ENCODE peak calls at places on chromosomes 7 and 10, in six cellular contexts. One of them, this sample, is unnamed.

GRCh38 chr7:2666130-2666529 is 21.9 kb upstream of the AMZ1 start:
- DNase-seq in occipital lobe: no peak
- DNase-seq in stimulated activated CD4-positive, alpha-beta T cell treated with anti-CD3 and anti-CD28 coated beads, Interleukin-15, amount 100 ng/mL, for 24 hours: no peak
- DNase-seq in stimulated activated naive CD8-positive, alpha-beta T cell treated with anti-CD3 and anti-CD28 coated beads, Interleukin-15, Interleukin-2, amounts not matched to agents 100 U/mL and 50 U/mL, for 24 hours: no peak
- DNase-seq in bronchial epithelial cell: no peak
- DNase-seq in NCI-H1092: no peak
- DNase-seq in this sample: no peak

GRCh38 chr10:90148121-90148855 is 446.9 kb downstream of the KIF20B start:
- DNase-seq in occipital lobe: no peak
- DNase-seq in NCI-H1092: peak
- DNase-seq in bronchial epithelial cell: peak
- DNase-seq in stimulated activated naive CD8-positive, alpha-beta T cell treated with anti-CD3 and anti-CD28 coated beads, Interleukin-15, Interleukin-2, amounts not matched to agents 100 U/mL and 50 U/mL, for 24 hours: no peak
- DNase-seq in stimulated activated CD4-positive, alpha-beta T cell treated with anti-CD3 and anti-CD28 coated beads, Interleukin-15, amount 100 ng/mL, for 24 hours: no peak
- DNase-seq in this sample: peak

GRCh38 chr10:132958886-132959295 is 16.5 kb upstream of the CFAP46 start:
- DNase-seq in stimulated activated CD4-positive, alpha-beta T cell treated with anti-CD3 and anti-CD28 coated beads, Interleukin-15, amount 100 ng/mL, for 24 hours: no peak
- DNase-seq in NCI-H1092: no peak
- DNase-seq in bronchial epithelial cell: no peak
- DNase-seq in occipital lobe: no peak
- DNase-seq in stimulated activated naive CD8-positive, alpha-beta T cell treated with anti-CD3 and anti-CD28 coated beads, Interleukin-15, Interleukin-2, amounts not matched to agents 100 U/mL and 50 U/mL, for 24 hours: no peak
- DNase-seq in this sample: no peak

GRCh38 chr7:66928388-66928787 is 7.4 kb downstream of the TMEM248 start:
- DNase-seq in bronchial epithelial cell: no peak
- DNase-seq in NCI-H1092: no peak
- DNase-seq in stimulated activated naive CD8-positive, alpha-beta T cell treated with anti-CD3 and anti-CD28 coated beads, Interleukin-15, Interleukin-2, amounts not matched to agents 100 U/mL and 50 U/mL, for 24 hours: no peak
- DNase-seq in occipital lobe: no peak
- DNase-seq in stimulated activated CD4-positive, alpha-beta T cell treated with anti-CD3 and anti-CD28 coated beads, Interleukin-15, amount 100 ng/mL, for 24 hours: no peak
- DNase-seq in this sample: no peak

GRCh38 chr7:150451097-150451793 is 815 bp downstream of the GIMAP8 start:
- DNase-seq in bronchial epithelial cell: no peak
- DNase-seq in occipital lobe: no peak
- DNase-seq in stimulated activated naive CD8-positive, alpha-beta T cell treated with anti-CD3 and anti-CD28 coated beads, Interleukin-15, Interleukin-2, amounts not matched to agents 100 U/mL and 50 U/mL, for 24 hours: peak
- DNase-seq in stimulated activated CD4-positive, alpha-beta T cell treated with anti-CD3 and anti-CD28 coated beads, Interleukin-15, amount 100 ng/mL, for 24 hours: peak
- DNase-seq in NCI-H1092: no peak
- DNase-seq in this sample: no peak

GRCh38 chr10:125056161-125057132 is 103.9 kb downstream of the CTBP2 start:
- DNase-seq in bronchial epithelial cell: no peak
- DNase-seq in occipital lobe: no peak
- DNase-seq in NCI-H1092: no peak
- DNase-seq in stimulated activated naive CD8-positive, alpha-beta T cell treated with anti-CD3 and anti-CD28 coated beads, Interleukin-15, Interleukin-2, amounts not matched to agents 100 U/mL and 50 U/mL, for 24 hours: no peak
- DNase-seq in stimulated activated CD4-positive, alpha-beta T cell treated with anti-CD3 and anti-CD28 coated beads, Interleukin-15, amount 100 ng/mL, for 24 hours: no peak
- DNase-seq in this sample: no peak

GRCh38 chr10:124736491-124737136 is 7.6 kb downstream of the FAM53B start:
- DNase-seq in occipital lobe: peak
- DNase-seq in NCI-H1092: no peak
- DNase-seq in stimulated activated CD4-positive, alpha-beta T cell treated with anti-CD3 and anti-CD28 coated beads, Interleukin-15, amount 100 ng/mL, for 24 hours: no peak
- DNase-seq in stimulated activated naive CD8-positive, alpha-beta T cell treated with anti-CD3 and anti-CD28 coated beads, Interleukin-15, Interleukin-2, amounts not matched to agents 100 U/mL and 50 U/mL, for 24 hours: no peak
- DNase-seq in bronchial epithelial cell: peak
- DNase-seq in this sample: peak

GRCh38 chr7:33745934-33746333 is 159.4 kb upstream of the BMPER start:
- DNase-seq in stimulated activated CD4-positive, alpha-beta T cell treated with anti-CD3 and anti-CD28 coated beads, Interleukin-15, amount 100 ng/mL, for 24 hours: no peak
- DNase-seq in NCI-H1092: no peak
- DNase-seq in stimulated activated naive CD8-positive, alpha-beta T cell treated with anti-CD3 and anti-CD28 coated beads, Interleukin-15, Interleukin-2, amounts not matched to agents 100 U/mL and 50 U/mL, for 24 hours: no peak
- DNase-seq in bronchial epithelial cell: peak
- DNase-seq in occipital lobe: no peak
- DNase-seq in this sample: no peak

GRCh38 chr10:44168478-44168877 is 216.4 kb downstream of the CXCL12 start:
- DNase-seq in bronchial epithelial cell: no peak
- DNase-seq in NCI-H1092: no peak
- DNase-seq in occipital lobe: no peak
- DNase-seq in stimulated activated naive CD8-positive, alpha-beta T cell treated with anti-CD3 and anti-CD28 coated beads, Interleukin-15, Interleukin-2, amounts not matched to agents 100 U/mL and 50 U/mL, for 24 hours: no peak
- DNase-seq in stimulated activated CD4-positive, alpha-beta T cell treated with anti-CD3 and anti-CD28 coated beads, Interleukin-15, amount 100 ng/mL, for 24 hours: no peak
- DNase-seq in this sample: no peak

GRCh38 chr10:29470355-29470705 is 164.4 kb downstream of the SVIL start:
- DNase-seq in stimulated activated naive CD8-positive, alpha-beta T cell treated with anti-CD3 and anti-CD28 coated beads, Interleukin-15, Interleukin-2, amounts not matched to agents 100 U/mL and 50 U/mL, for 24 hours: peak
- DNase-seq in stimulated activated CD4-positive, alpha-beta T cell treated with anti-CD3 and anti-CD28 coated beads, Interleukin-15, amount 100 ng/mL, for 24 hours: peak
- DNase-seq in occipital lobe: no peak
- DNase-seq in NCI-H1092: no peak
- DNase-seq in bronchial epithelial cell: no peak
- DNase-seq in this sample: no peak

GRCh38 chr7:22487978-22488642 is 11.9 kb downstream of the STEAP1B start:
- DNase-seq in bronchial epithelial cell: no peak
- DNase-seq in stimulated activated CD4-positive, alpha-beta T cell treated with anti-CD3 and anti-CD28 coated beads, Interleukin-15, amount 100 ng/mL, for 24 hours: no peak
- DNase-seq in occipital lobe: no peak
- DNase-seq in NCI-H1092: no peak
- DNase-seq in stimulated activated naive CD8-positive, alpha-beta T cell treated with anti-CD3 and anti-CD28 coated beads, Interleukin-15, Interleukin-2, amounts not matched to agents 100 U/mL and 50 U/mL, for 24 hours: no peak
- DNase-seq in this sample: no peak

GRCh38 chr10:122555431-122555830 is 5.1 kb upstream of the DMBT1 start:
- DNase-seq in bronchial epithelial cell: no peak
- DNase-seq in occipital lobe: no peak
- DNase-seq in NCI-H1092: no peak
- DNase-seq in stimulated activated naive CD8-positive, alpha-beta T cell treated with anti-CD3 and anti-CD28 coated beads, Interleukin-15, Interleukin-2, amounts not matched to agents 100 U/mL and 50 U/mL, for 24 hours: no peak
- DNase-seq in stimulated activated CD4-positive, alpha-beta T cell treated with anti-CD3 and anti-CD28 coated beads, Interleukin-15, amount 100 ng/mL, for 24 hours: no peak
- DNase-seq in this sample: no peak

GRCh38 chr10:1381339-1381738 is 325.2 kb downstream of the WDR37 start:
- DNase-seq in NCI-H1092: no peak
- DNase-seq in stimulated activated CD4-positive, alpha-beta T cell treated with anti-CD3 and anti-CD28 coated beads, Interleukin-15, amount 100 ng/mL, for 24 hours: no peak
- DNase-seq in bronchial epithelial cell: no peak
- DNase-seq in stimulated activated naive CD8-positive, alpha-beta T cell treated with anti-CD3 and anti-CD28 coated beads, Interleukin-15, Interleukin-2, amounts not matched to agents 100 U/mL and 50 U/mL, for 24 hours: no peak
- DNase-seq in occipital lobe: no peak
- DNase-seq in this sample: no peak

GRCh38 chr7:37957236-37957970 is 37.0 kb downstream of the EPDR1 start:
- DNase-seq in occipital lobe: no peak
- DNase-seq in bronchial epithelial cell: no peak
- DNase-seq in stimulated activated CD4-positive, alpha-beta T cell treated with anti-CD3 and anti-CD28 coated beads, Interleukin-15, amount 100 ng/mL, for 24 hours: no peak
- DNase-seq in NCI-H1092: no peak
- DNase-seq in stimulated activated naive CD8-positive, alpha-beta T cell treated with anti-CD3 and anti-CD28 coated beads, Interleukin-15, Interleukin-2, amounts not matched to agents 100 U/mL and 50 U/mL, for 24 hours: no peak
- DNase-seq in this sample: no peak

GRCh38 chr7:88115258-88116195 is 104.3 kb downstream of the SRI start:
- DNase-seq in stimulated activated CD4-positive, alpha-beta T cell treated with anti-CD3 and anti-CD28 coated beads, Interleukin-15, amount 100 ng/mL, for 24 hours: no peak
- DNase-seq in occipital lobe: no peak
- DNase-seq in bronchial epithelial cell: no peak
- DNase-seq in stimulated activated naive CD8-positive, alpha-beta T cell treated with anti-CD3 and anti-CD28 coated beads, Interleukin-15, Interleukin-2, amounts not matched to agents 100 U/mL and 50 U/mL, for 24 hours: no peak
- DNase-seq in NCI-H1092: no peak
- DNase-seq in this sample: no peak

GRCh38 chr7:518630-519428 is 817 bp downstream of the PDGFA start:
- DNase-seq in stimulated activated CD4-positive, alpha-beta T cell treated with anti-CD3 and anti-CD28 coated beads, Interleukin-15, amount 100 ng/mL, for 24 hours: peak
- DNase-seq in bronchial epithelial cell: peak
- DNase-seq in stimulated activated naive CD8-positive, alpha-beta T cell treated with anti-CD3 and anti-CD28 coated beads, Interleukin-15, Interleukin-2, amounts not matched to agents 100 U/mL and 50 U/mL, for 24 hours: peak
- DNase-seq in NCI-H1092: no peak
- DNase-seq in occipital lobe: peak
- DNase-seq in this sample: peak

GRCh38 chr7:98930464-98930863 is 52.1 kb downstream of the TRRAP start:
- DNase-seq in occipital lobe: no peak
- DNase-seq in stimulated activated naive CD8-positive, alpha-beta T cell treated with anti-CD3 and anti-CD28 coated beads, Interleukin-15, Interleukin-2, amounts not matched to agents 100 U/mL and 50 U/mL, for 24 hours: no peak
- DNase-seq in bronchial epithelial cell: no peak
- DNase-seq in stimulated activated CD4-positive, alpha-beta T cell treated with anti-CD3 and anti-CD28 coated beads, Interleukin-15, amount 100 ng/mL, for 24 hours: peak
- DNase-seq in NCI-H1092: no peak
- DNase-seq in this sample: no peak

GRCh38 chr7:101681170-101682007 is 52.3 kb upstream of the MYL10 start:
- DNase-seq in stimulated activated naive CD8-positive, alpha-beta T cell treated with anti-CD3 and anti-CD28 coated beads, Interleukin-15, Interleukin-2, amounts not matched to agents 100 U/mL and 50 U/mL, for 24 hours: no peak
- DNase-seq in stimulated activated CD4-positive, alpha-beta T cell treated with anti-CD3 and anti-CD28 coated beads, Interleukin-15, amount 100 ng/mL, for 24 hours: no peak
- DNase-seq in bronchial epithelial cell: peak
- DNase-seq in NCI-H1092: no peak
- DNase-seq in occipital lobe: peak
- DNase-seq in this sample: peak

GRCh38 chr7:86932038-86932512 is 127.4 kb downstream of the ELAPOR2 start:
- DNase-seq in bronchial epithelial cell: peak
- DNase-seq in occipital lobe: peak
- DNase-seq in stimulated activated CD4-positive, alpha-beta T cell treated with anti-CD3 and anti-CD28 coated beads, Interleukin-15, amount 100 ng/mL, for 24 hours: peak
- DNase-seq in NCI-H1092: no peak
- DNase-seq in stimulated activated naive CD8-positive, alpha-beta T cell treated with anti-CD3 and anti-CD28 coated beads, Interleukin-15, Interleukin-2, amounts not matched to agents 100 U/mL and 50 U/mL, for 24 hours: no peak
- DNase-seq in this sample: peak

GRCh38 chr10:3775671-3776551 is 9.1 kb downstream of the KLF6 start:
- DNase-seq in stimulated activated CD4-positive, alpha-beta T cell treated with anti-CD3 and anti-CD28 coated beads, Interleukin-15, amount 100 ng/mL, for 24 hours: no peak
- DNase-seq in occipital lobe: no peak
- DNase-seq in bronchial epithelial cell: peak
- DNase-seq in stimulated activated naive CD8-positive, alpha-beta T cell treated with anti-CD3 and anti-CD28 coated beads, Interleukin-15, Interleukin-2, amounts not matched to agents 100 U/mL and 50 U/mL, for 24 hours: no peak
- DNase-seq in NCI-H1092: no peak
- DNase-seq in this sample: peak

GRCh38 chr10:129646921-129647320 is 179.9 kb downstream of the MGMT start:
- DNase-seq in occipital lobe: no peak
- DNase-seq in bronchial epithelial cell: no peak
- DNase-seq in NCI-H1092: no peak
- DNase-seq in stimulated activated naive CD8-positive, alpha-beta T cell treated with anti-CD3 and anti-CD28 coated beads, Interleukin-15, Interleukin-2, amounts not matched to agents 100 U/mL and 50 U/mL, for 24 hours: no peak
- DNase-seq in stimulated activated CD4-positive, alpha-beta T cell treated with anti-CD3 and anti-CD28 coated beads, Interleukin-15, amount 100 ng/mL, for 24 hours: no peak
- DNase-seq in this sample: no peak

GRCh38 chr7:43028106-43028505 is 84.3 kb upstream of the HECW1 start:
- DNase-seq in occipital lobe: no peak
- DNase-seq in NCI-H1092: no peak
- DNase-seq in stimulated activated naive CD8-positive, alpha-beta T cell treated with anti-CD3 and anti-CD28 coated beads, Interleukin-15, Interleukin-2, amounts not matched to agents 100 U/mL and 50 U/mL, for 24 hours: no peak
- DNase-seq in bronchial epithelial cell: no peak
- DNase-seq in stimulated activated CD4-positive, alpha-beta T cell treated with anti-CD3 and anti-CD28 coated beads, Interleukin-15, amount 100 ng/mL, for 24 hours: no peak
- DNase-seq in this sample: no peak

GRCh38 chr10:79402625-79402946 is 42.8 kb downstream of the ZCCHC24 start:
- DNase-seq in stimulated activated CD4-positive, alpha-beta T cell treated with anti-CD3 and anti-CD28 coated beads, Interleukin-15, amount 100 ng/mL, for 24 hours: no peak
- DNase-seq in NCI-H1092: no peak
- DNase-seq in stimulated activated naive CD8-positive, alpha-beta T cell treated with anti-CD3 and anti-CD28 coated beads, Interleukin-15, Interleukin-2, amounts not matched to agents 100 U/mL and 50 U/mL, for 24 hours: no peak
- DNase-seq in occipital lobe: no peak
- DNase-seq in bronchial epithelial cell: no peak
- DNase-seq in this sample: no peak

GRCh38 chr10:68598978-68599753 is 39.0 kb downstream of the TET1 start:
- DNase-seq in bronchial epithelial cell: peak
- DNase-seq in stimulated activated CD4-positive, alpha-beta T cell treated with anti-CD3 and anti-CD28 coated beads, Interleukin-15, amount 100 ng/mL, for 24 hours: no peak
- DNase-seq in occipital lobe: peak
- DNase-seq in stimulated activated naive CD8-positive, alpha-beta T cell treated with anti-CD3 and anti-CD28 coated beads, Interleukin-15, Interleukin-2, amounts not matched to agents 100 U/mL and 50 U/mL, for 24 hours: no peak
- DNase-seq in NCI-H1092: peak
- DNase-seq in this sample: peak

GRCh38 chr10:22606164-22606614 is 108.2 kb downstream of the PIP4K2A start:
- DNase-seq in stimulated activated naive CD8-positive, alpha-beta T cell treated with anti-CD3 and anti-CD28 coated beads, Interleukin-15, Interleukin-2, amounts not matched to agents 100 U/mL and 50 U/mL, for 24 hours: peak
- DNase-seq in NCI-H1092: no peak
- DNase-seq in occipital lobe: no peak
- DNase-seq in stimulated activated CD4-positive, alpha-beta T cell treated with anti-CD3 and anti-CD28 coated beads, Interleukin-15, amount 100 ng/mL, for 24 hours: peak
- DNase-seq in bronchial epithelial cell: no peak
- DNase-seq in this sample: no peak

GRCh38 chr10:131233611-131234258 is 77.8 kb downstream of the TCERG1L start:
- DNase-seq in stimulated activated CD4-positive, alpha-beta T cell treated with anti-CD3 and anti-CD28 coated beads, Interleukin-15, amount 100 ng/mL, for 24 hours: no peak
- DNase-seq in NCI-H1092: no peak
- DNase-seq in bronchial epithelial cell: no peak
- DNase-seq in occipital lobe: no peak
- DNase-seq in stimulated activated naive CD8-positive, alpha-beta T cell treated with anti-CD3 and anti-CD28 coated beads, Interleukin-15, Interleukin-2, amounts not matched to agents 100 U/mL and 50 U/mL, for 24 hours: no peak
- DNase-seq in this sample: no peak

GRCh38 chr7:14376711-14377110 is 387.2 kb upstream of the ETV1 start:
- DNase-seq in stimulated activated naive CD8-positive, alpha-beta T cell treated with anti-CD3 and anti-CD28 coated beads, Interleukin-15, Interleukin-2, amounts not matched to agents 100 U/mL and 50 U/mL, for 24 hours: no peak
- DNase-seq in NCI-H1092: no peak
- DNase-seq in bronchial epithelial cell: no peak
- DNase-seq in stimulated activated CD4-positive, alpha-beta T cell treated with anti-CD3 and anti-CD28 coated beads, Interleukin-15, amount 100 ng/mL, for 24 hours: no peak
- DNase-seq in occipital lobe: no peak
- DNase-seq in this sample: no peak

GRCh38 chr7:84073476-84073875 is 121.1 kb downstream of the SEMA3A start:
- DNase-seq in bronchial epithelial cell: no peak
- DNase-seq in NCI-H1092: no peak
- DNase-seq in occipital lobe: no peak
- DNase-seq in stimulated activated CD4-positive, alpha-beta T cell treated with anti-CD3 and anti-CD28 coated beads, Interleukin-15, amount 100 ng/mL, for 24 hours: no peak
- DNase-seq in stimulated activated naive CD8-positive, alpha-beta T cell treated with anti-CD3 and anti-CD28 coated beads, Interleukin-15, Interleukin-2, amounts not matched to agents 100 U/mL and 50 U/mL, for 24 hours: no peak
- DNase-seq in this sample: no peak

GRCh38 chr10:92867235-92867634 is 18.9 kb downstream of the EXOC6 start:
- DNase-seq in bronchial epithelial cell: no peak
- DNase-seq in occipital lobe: no peak
- DNase-seq in stimulated activated naive CD8-positive, alpha-beta T cell treated with anti-CD3 and anti-CD28 coated beads, Interleukin-15, Interleukin-2, amounts not matched to agents 100 U/mL and 50 U/mL, for 24 hours: no peak
- DNase-seq in stimulated activated CD4-positive, alpha-beta T cell treated with anti-CD3 and anti-CD28 coated beads, Interleukin-15, amount 100 ng/mL, for 24 hours: no peak
- DNase-seq in NCI-H1092: no peak
- DNase-seq in this sample: no peak

GRCh38 chr10:128420623-128421022 is 294.4 kb upstream of the MKI67 start:
- DNase-seq in occipital lobe: no peak
- DNase-seq in NCI-H1092: no peak
- DNase-seq in stimulated activated CD4-positive, alpha-beta T cell treated with anti-CD3 and anti-CD28 coated beads, Interleukin-15, amount 100 ng/mL, for 24 hours: no peak
- DNase-seq in bronchial epithelial cell: no peak
- DNase-seq in stimulated activated naive CD8-positive, alpha-beta T cell treated with anti-CD3 and anti-CD28 coated beads, Interleukin-15, Interleukin-2, amounts not matched to agents 100 U/mL and 50 U/mL, for 24 hours: no peak
- DNase-seq in this sample: no peak

GRCh38 chr10:52215745-52216361 is 98.2 kb upstream of the DKK1 start:
- DNase-seq in bronchial epithelial cell: peak
- DNase-seq in stimulated activated CD4-positive, alpha-beta T cell treated with anti-CD3 and anti-CD28 coated beads, Interleukin-15, amount 100 ng/mL, for 24 hours: peak
- DNase-seq in NCI-H1092: no peak
- DNase-seq in occipital lobe: peak
- DNase-seq in stimulated activated naive CD8-positive, alpha-beta T cell treated with anti-CD3 and anti-CD28 coated beads, Interleukin-15, Interleukin-2, amounts not matched to agents 100 U/mL and 50 U/mL, for 24 hours: peak
- DNase-seq in this sample: peak

GRCh38 chr7:142112086-142112485 is 568 bp downstream of the MGAM2 start:
- DNase-seq in stimulated activated CD4-positive, alpha-beta T cell treated with anti-CD3 and anti-CD28 coated beads, Interleukin-15, amount 100 ng/mL, for 24 hours: no peak
- DNase-seq in NCI-H1092: no peak
- DNase-seq in occipital lobe: no peak
- DNase-seq in stimulated activated naive CD8-positive, alpha-beta T cell treated with anti-CD3 and anti-CD28 coated beads, Interleukin-15, Interleukin-2, amounts not matched to agents 100 U/mL and 50 U/mL, for 24 hours: no peak
- DNase-seq in bronchial epithelial cell: no peak
- DNase-seq in this sample: no peak

GRCh38 chr7:106021211-106022067 is 58.4 kb downstream of the CDHR3 start:
- DNase-seq in stimulated activated CD4-positive, alpha-beta T cell treated with anti-CD3 and anti-CD28 coated beads, Interleukin-15, amount 100 ng/mL, for 24 hours: no peak
- DNase-seq in stimulated activated naive CD8-positive, alpha-beta T cell treated with anti-CD3 and anti-CD28 coated beads, Interleukin-15, Interleukin-2, amounts not matched to agents 100 U/mL and 50 U/mL, for 24 hours: no peak
- DNase-seq in bronchial epithelial cell: no peak
- DNase-seq in occipital lobe: no peak
- DNase-seq in NCI-H1092: peak
- DNase-seq in this sample: no peak

GRCh38 chr10:75403144-75404022 is 1.8 kb upstream of the ZNF503 start:
- DNase-seq in stimulated activated naive CD8-positive, alpha-beta T cell treated with anti-CD3 and anti-CD28 coated beads, Interleukin-15, Interleukin-2, amounts not matched to agents 100 U/mL and 50 U/mL, for 24 hours: peak
- DNase-seq in bronchial epithelial cell: no peak
- DNase-seq in stimulated activated CD4-positive, alpha-beta T cell treated with anti-CD3 and anti-CD28 coated beads, Interleukin-15, amount 100 ng/mL, for 24 hours: no peak
- DNase-seq in NCI-H1092: no peak
- DNase-seq in occipital lobe: no peak
- DNase-seq in this sample: peak